ENCODE peak calls at places on chromosomes 16 and 17, in four cellular contexts. One of them, this sample, is unnamed.

GRCh38 chr16:48011888-48012658 is 143.7 kb downstream of the ABCC12 start:
- DNase-seq in PC-3: no peak
- DNase-seq in breast epithelium: no peak
- DNase-seq in body of pancreas: no peak
- DNase-seq in this sample: no peak

GRCh38 chr16:30644334-30644830 is 6.4 kb upstream of the PRR14 start:
- DNase-seq in breast epithelium: no peak
- DNase-seq in body of pancreas: no peak
- DNase-seq in PC-3: no peak
- DNase-seq in this sample: no peak

GRCh38 chr17:80596760-80597608 is 52.3 kb downstream of the RPTOR start:
- DNase-seq in body of pancreas: no peak
- DNase-seq in PC-3: peak; percentile 78
- DNase-seq in breast epithelium: no peak
- DNase-seq in this sample: no peak

GRCh38 chr17:66702106-66702936 is 132.6 kb upstream of the CACNG5 start:
- DNase-seq in breast epithelium: no peak
- DNase-seq in PC-3: peak; percentile 94
- DNase-seq in body of pancreas: no peak
- DNase-seq in this sample: no peak

GRCh38 chr17:77456951-77457548 is 316.3 kb downstream of the SEC14L1 start:
- DNase-seq in body of pancreas: no peak
- DNase-seq in breast epithelium: no peak
- DNase-seq in PC-3: no peak
- DNase-seq in this sample: no peak

GRCh38 chr17:34777044-34777443 is 184.2 kb downstream of the CCT6B start:
- DNase-seq in body of pancreas: no peak
- DNase-seq in breast epithelium: no peak
- DNase-seq in PC-3: no peak
- DNase-seq in this sample: no peak

GRCh38 chr16:31010539-31010938 is at the start of gene STX1B:
- DNase-seq in PC-3: no peak
- DNase-seq in breast epithelium: no peak
- DNase-seq in body of pancreas: no peak
- DNase-seq in this sample: no peak

GRCh38 chr16:50467943-50468748 is 80.0 kb upstream of the NKD1 start:
- DNase-seq in body of pancreas: peak; percentile 11
- DNase-seq in PC-3: no peak
- DNase-seq in breast epithelium: no peak
- DNase-seq in this sample: no peak

GRCh38 chr17:63425478-63425877 is 20.6 kb downstream of the CYB561 start:
- DNase-seq in body of pancreas: peak; percentile 80
- DNase-seq in breast epithelium: peak; percentile 76
- DNase-seq in PC-3: peak; percentile 96
- DNase-seq in this sample: no peak

GRCh38 chr16:51359141-51359960 is 208.3 kb upstream of the SALL1 start:
- DNase-seq in PC-3: no peak
- DNase-seq in body of pancreas: peak; percentile 32
- DNase-seq in breast epithelium: no peak
- DNase-seq in this sample: no peak

GRCh38 chr17:76523084-76524037 is 14.1 kb downstream of the CYGB start:
- DNase-seq in body of pancreas: peak; percentile 67
- DNase-seq in PC-3: peak; percentile 88
- DNase-seq in breast epithelium: peak; percentile 60
- DNase-seq in this sample: no peak

GRCh38 chr17:75240394-75241142 is 20.8 kb downstream of the GGA3 start:
- DNase-seq in PC-3: peak; percentile 47
- DNase-seq in breast epithelium: no peak
- DNase-seq in body of pancreas: no peak
- DNase-seq in this sample: no peak

GRCh38 chr16:18983565-18984424 is at the start of gene TMC7:
- DNase-seq in body of pancreas: peak; percentile 81
- DNase-seq in breast epithelium: peak; percentile 47
- DNase-seq in PC-3: peak; percentile 87
- DNase-seq in this sample: no peak

GRCh38 chr17:44988256-44988942 is 20.3 kb upstream of the C1QL1 start:
- DNase-seq in PC-3: no peak
- DNase-seq in breast epithelium: no peak
- DNase-seq in body of pancreas: no peak
- DNase-seq in this sample: no peak

GRCh38 chr16:66858740-66859396 is 14.7 kb downstream of the CA7 start:
- DNase-seq in body of pancreas: no peak
- DNase-seq in PC-3: peak; percentile 78
- DNase-seq in breast epithelium: peak; percentile 39
- DNase-seq in this sample: peak; percentile 28

GRCh38 chr16:50302472-50303005 is 36.2 kb downstream of the ADCY7 start:
- DNase-seq in body of pancreas: no peak
- DNase-seq in breast epithelium: no peak
- DNase-seq in PC-3: no peak
- DNase-seq in this sample: no peak

GRCh38 chr16:64590516-64590915 is 531.3 kb downstream of the CDH11 start:
- DNase-seq in breast epithelium: no peak
- DNase-seq in PC-3: peak; percentile 4
- DNase-seq in body of pancreas: no peak
- DNase-seq in this sample: no peak

GRCh38 chr16:8887952-8888560 is 5.9 kb downstream of the LITAFD start:
- DNase-seq in breast epithelium: no peak
- DNase-seq in body of pancreas: peak; percentile 57
- DNase-seq in PC-3: peak; percentile 52
- DNase-seq in this sample: no peak

GRCh38 chr17:17892731-17893130 is 55.9 kb upstream of the SREBF1 start:
- DNase-seq in PC-3: no peak
- DNase-seq in body of pancreas: no peak
- DNase-seq in breast epithelium: no peak
- DNase-seq in this sample: no peak

GRCh38 chr17:45883063-45883462 is 11.3 kb upstream of the MAPT start:
- DNase-seq in PC-3: no peak
- DNase-seq in body of pancreas: no peak
- DNase-seq in breast epithelium: no peak
- DNase-seq in this sample: no peak

GRCh38 chr17:978110-979093 is 1.2 kb downstream of the NXN start:
- DNase-seq in body of pancreas: no peak
- DNase-seq in PC-3: peak; percentile 20
- DNase-seq in breast epithelium: no peak
- DNase-seq in this sample: no peak

GRCh38 chr16:70737377-70738082 is 51.7 kb upstream of the MTSS2 start:
- DNase-seq in body of pancreas: peak; percentile 62
- DNase-seq in PC-3: no peak
- DNase-seq in breast epithelium: peak; percentile 91
- DNase-seq in this sample: peak; percentile 63

GRCh38 chr16:35598696-35599332 is 2139.4 kb downstream of the TP53TG3F start:
- DNase-seq in breast epithelium: no peak
- DNase-seq in PC-3: no peak
- DNase-seq in body of pancreas: no peak
- DNase-seq in this sample: peak; percentile 38

DNA sequence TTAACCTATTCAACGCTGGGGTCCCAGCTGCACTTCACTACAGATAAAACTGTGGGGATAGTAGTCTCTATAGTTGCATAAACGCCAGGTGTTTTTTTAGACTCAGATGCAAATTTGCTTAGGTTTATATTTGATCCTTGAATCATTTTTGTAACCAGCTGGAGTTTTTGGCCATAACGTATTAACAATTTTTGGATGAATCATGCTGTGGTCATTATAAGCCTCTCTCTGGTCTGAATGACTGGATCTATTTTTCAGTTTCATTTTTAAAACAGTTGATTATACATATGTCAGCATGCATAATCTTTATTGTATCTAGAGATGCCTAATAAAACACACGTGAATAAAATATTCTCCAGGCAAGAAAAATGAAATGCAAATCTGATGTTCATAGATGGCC is 144.1 kb downstream of the KCNJ2 start:
- DNase-seq in breast epithelium: no peak
- DNase-seq in PC-3: peak; percentile 46
- DNase-seq in body of pancreas: no peak
- DNase-seq in this sample: no peak
- H3K4me3 ChIP-seq in breast epithelium: no peak overlapping the region
- H3K4me3 ChIP-seq in PC-3: no peak overlapping the region
- H3K4me3 ChIP-seq in body of pancreas: no peak overlapping the region
- H3K4me3 ChIP-seq in this sample: no peak overlapping the region

GRCh38 chr17:82388223-82388921 is 16.8 kb downstream of the UTS2R start:
- DNase-seq in body of pancreas: peak; percentile 72
- DNase-seq in breast epithelium: no peak
- DNase-seq in PC-3: peak; percentile 63
- DNase-seq in this sample: no peak
- TF ChIP-seq CTCF in body of pancreas: no peak
- TF ChIP-seq CTCF in breast epithelium: no peak
- TF ChIP-seq CTCF in PC-3: no peak
- TF ChIP-seq CTCF in this sample: peak; percentile 14

DNA sequence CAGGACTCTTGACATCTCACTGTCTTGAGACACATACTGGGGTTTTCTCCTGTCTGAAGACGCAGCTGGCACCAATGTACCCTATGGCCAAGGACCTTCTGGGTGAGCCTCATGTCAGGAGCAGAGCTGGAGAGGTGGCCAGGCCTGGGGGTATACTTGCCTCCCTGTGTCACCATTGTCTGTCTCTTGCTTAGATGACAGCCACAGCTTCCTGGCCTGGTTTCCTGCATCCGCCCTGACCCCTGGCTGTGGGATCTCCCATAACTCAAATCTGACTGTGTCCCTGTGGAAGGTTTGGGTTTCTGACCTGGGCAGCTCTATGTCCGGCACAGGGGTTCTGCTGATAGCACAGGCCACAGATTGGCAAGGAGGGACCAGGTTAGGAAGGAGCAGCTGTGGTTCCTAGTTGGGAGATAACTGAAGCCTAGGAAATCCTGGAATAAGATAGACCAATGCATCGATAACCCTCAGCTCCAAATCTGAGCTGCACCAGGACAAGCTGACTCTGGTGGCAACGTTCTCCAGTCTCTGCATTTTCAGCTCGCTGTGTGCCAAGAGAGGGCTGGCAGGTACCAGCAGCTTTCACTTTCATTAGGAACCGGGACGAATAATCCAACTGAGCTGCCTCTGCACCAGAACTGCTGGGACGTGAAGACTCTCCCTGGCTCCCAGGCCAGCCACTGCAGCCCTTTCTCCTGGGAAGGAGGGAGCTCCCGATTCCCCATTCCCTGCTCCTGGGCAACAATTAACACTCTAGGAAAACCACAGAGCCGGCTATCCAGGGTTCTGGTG is 5.0 kb downstream of the DEXI start:
- DNase-seq in breast epithelium: no peak
- DNase-seq in PC-3: no peak
- DNase-seq in body of pancreas: peak; percentile 41
- DNase-seq in this sample: no peak
- H3K4me3 ChIP-seq in breast epithelium: peak overlapping the region; percentile 37
- H3K4me3 ChIP-seq in PC-3: no peak overlapping the region
- H3K4me3 ChIP-seq in body of pancreas: no peak overlapping the region
- H3K4me3 ChIP-seq in this sample: no peak overlapping the region

DNA sequence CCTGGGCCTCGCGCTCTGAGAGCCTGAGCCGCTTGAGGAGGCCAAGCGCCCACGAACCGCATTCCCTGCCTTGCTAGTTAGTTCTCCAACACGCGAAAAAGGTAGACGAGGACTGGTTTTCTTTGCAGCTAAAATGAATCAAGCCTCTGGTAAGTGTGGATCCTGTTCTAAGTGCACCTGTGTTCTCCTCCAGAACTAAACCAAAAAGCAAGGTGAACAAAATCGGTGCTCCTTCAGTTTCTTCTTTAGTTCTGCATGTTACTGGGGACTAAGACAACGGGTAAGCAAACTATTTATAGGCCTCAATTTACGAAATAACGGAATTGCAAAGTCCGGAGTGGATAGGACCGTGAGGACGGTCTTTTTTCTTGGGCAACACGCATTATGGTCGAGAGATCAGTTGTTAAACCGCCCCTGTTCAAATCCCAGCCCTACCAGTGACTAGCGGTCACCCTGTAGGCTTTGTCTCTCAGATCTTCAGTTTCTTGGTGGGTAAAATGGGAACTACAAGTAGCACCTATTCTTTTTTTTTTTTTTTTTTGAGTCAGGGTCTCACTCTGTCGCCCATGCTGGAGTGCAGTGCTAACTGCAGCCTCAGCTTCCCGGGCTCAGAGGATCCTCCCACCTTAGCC is 993 bp upstream of the ANKRD11 start:
- DNase-seq in breast epithelium: no peak
- DNase-seq in body of pancreas: no peak
- DNase-seq in PC-3: peak; percentile 3
- DNase-seq in this sample: no peak
- TF ChIP-seq CTCF in breast epithelium: no peak
- TF ChIP-seq CTCF in body of pancreas: no peak
- TF ChIP-seq CTCF in PC-3: peak; percentile 9
- TF ChIP-seq CTCF in this sample: no peak

GRCh38 chr17:48545539-48545938 is 630 bp upstream of the HOXB2 start:
- DNase-seq in PC-3: no peak
- DNase-seq in body of pancreas: no peak
- DNase-seq in breast epithelium: no peak
- DNase-seq in this sample: no peak
- H3K4me3 ChIP-seq in PC-3: no peak overlapping the region
- H3K4me3 ChIP-seq in body of pancreas: no peak overlapping the region
- H3K4me3 ChIP-seq in breast epithelium: no peak overlapping the region
- H3K4me3 ChIP-seq in this sample: no peak overlapping the region

GRCh38 chr17:9517396-9517795 is 58.2 kb downstream of the STX8 start:
- DNase-seq in breast epithelium: no peak
- DNase-seq in PC-3: no peak
- DNase-seq in body of pancreas: no peak
- DNase-seq in this sample: no peak

GRCh38 chr17:9519873-9520272 is 55.7 kb downstream of the STX8 start:
- DNase-seq in breast epithelium: no peak
- DNase-seq in PC-3: no peak
- DNase-seq in body of pancreas: no peak
- DNase-seq in this sample: no peak

GRCh38 chr17:9520649-9521435 is 54.8 kb downstream of the STX8 start:
- DNase-seq in body of pancreas: no peak
- DNase-seq in breast epithelium: no peak
- DNase-seq in PC-3: no peak
- DNase-seq in this sample: no peak

GRCh38 chr17:9522074-9522473 is 53.5 kb downstream of the STX8 start:
- DNase-seq in PC-3: peak; percentile 54
- DNase-seq in breast epithelium: no peak
- DNase-seq in body of pancreas: peak; percentile 21
- DNase-seq in this sample: no peak
- TF ChIP-seq CTCF in PC-3: peak; percentile 62
- TF ChIP-seq CTCF in breast epithelium: peak; percentile 47
- TF ChIP-seq CTCF in body of pancreas: no peak
- TF ChIP-seq CTCF in this sample: peak; percentile 70

GRCh38 chr17:50420419-50421112 is 5.5 kb upstream of the ACSF2 start:
- DNase-seq in breast epithelium: no peak
- DNase-seq in body of pancreas: no peak
- DNase-seq in PC-3: no peak
- DNase-seq in this sample: no peak
- H3K4me3 ChIP-seq in breast epithelium: no peak overlapping the region
- H3K4me3 ChIP-seq in body of pancreas: no peak overlapping the region
- H3K4me3 ChIP-seq in PC-3: no peak overlapping the region
- H3K4me3 ChIP-seq in this sample: no peak overlapping the region

GRCh38 chr17:19270347-19270950 is 33.3 kb downstream of the EPN2 start:
- DNase-seq in PC-3: no peak
- DNase-seq in body of pancreas: peak; percentile 26
- DNase-seq in breast epithelium: no peak
- DNase-seq in this sample: no peak
- TF ChIP-seq CTCF in PC-3: no peak
- TF ChIP-seq CTCF in body of pancreas: no peak
- TF ChIP-seq CTCF in breast epithelium: no peak
- TF ChIP-seq CTCF in this sample: no peak

This sample was measured in LNCaP clone FGC.